ENCODE peak calls at places on chromosomes 13 and 19, in six cellular contexts. One of them, this sample, is unnamed.

GRCh38 chr13:40666905-40667621 is 622 bp upstream of the FOXO1 start:
- DNase-seq in NCI-H82: peak
- DNase-seq in memory B cell: peak
- DNase-seq in stimulated activated CD4-positive, alpha-beta T cell treated with anti-CD3 and anti-CD28 coated beads, Interleukin-1b, Interleukin-23, amount 100 ng/mL, for 24 hours: no peak
- DNase-seq in NCI-H2029: no peak
- DNase-seq in astrocyte of the spinal cord: no peak
- DNase-seq in this sample: no peak

GRCh38 chr13:108003626-108004025 is 211.7 kb downstream of the LIG4 start:
- DNase-seq in memory B cell: no peak
- DNase-seq in NCI-H2029: peak
- DNase-seq in NCI-H82: no peak
- DNase-seq in astrocyte of the spinal cord: no peak
- DNase-seq in stimulated activated CD4-positive, alpha-beta T cell treated with anti-CD3 and anti-CD28 coated beads, Interleukin-1b, Interleukin-23, amount 100 ng/mL, for 24 hours: no peak
- DNase-seq in this sample: no peak

GRCh38 chr13:18949489-18949761 is 232.2 kb downstream of the TUBA3C start:
- DNase-seq in memory B cell: no peak
- DNase-seq in NCI-H82: no peak
- DNase-seq in NCI-H2029: no peak
- DNase-seq in astrocyte of the spinal cord: no peak
- DNase-seq in stimulated activated CD4-positive, alpha-beta T cell treated with anti-CD3 and anti-CD28 coated beads, Interleukin-1b, Interleukin-23, amount 100 ng/mL, for 24 hours: no peak
- DNase-seq in this sample: no peak

GRCh38 chr13:46556380-46556779 is 3.4 kb downstream of the LRCH1 start:
- DNase-seq in NCI-H2029: no peak
- DNase-seq in astrocyte of the spinal cord: no peak
- DNase-seq in NCI-H82: peak
- DNase-seq in memory B cell: no peak
- DNase-seq in stimulated activated CD4-positive, alpha-beta T cell treated with anti-CD3 and anti-CD28 coated beads, Interleukin-1b, Interleukin-23, amount 100 ng/mL, for 24 hours: no peak
- DNase-seq in this sample: no peak

GRCh38 chr19:5035817-5036732 is 67.2 kb downstream of the KDM4B start:
- DNase-seq in memory B cell: no peak
- DNase-seq in NCI-H82: no peak
- DNase-seq in astrocyte of the spinal cord: no peak
- DNase-seq in NCI-H2029: no peak
- DNase-seq in stimulated activated CD4-positive, alpha-beta T cell treated with anti-CD3 and anti-CD28 coated beads, Interleukin-1b, Interleukin-23, amount 100 ng/mL, for 24 hours: no peak
- DNase-seq in this sample: no peak

GRCh38 chr19:29660835-29661234 is 4.4 kb upstream of the PLEKHF1 start:
- DNase-seq in astrocyte of the spinal cord: no peak
- DNase-seq in stimulated activated CD4-positive, alpha-beta T cell treated with anti-CD3 and anti-CD28 coated beads, Interleukin-1b, Interleukin-23, amount 100 ng/mL, for 24 hours: no peak
- DNase-seq in memory B cell: no peak
- DNase-seq in NCI-H2029: no peak
- DNase-seq in NCI-H82: no peak
- DNase-seq in this sample: peak

GRCh38 chr19:39405930-39406655 is 554 bp upstream of the ZFP36 start:
- DNase-seq in memory B cell: peak
- DNase-seq in NCI-H2029: no peak
- DNase-seq in stimulated activated CD4-positive, alpha-beta T cell treated with anti-CD3 and anti-CD28 coated beads, Interleukin-1b, Interleukin-23, amount 100 ng/mL, for 24 hours: peak
- DNase-seq in NCI-H82: peak
- DNase-seq in astrocyte of the spinal cord: no peak
- DNase-seq in this sample: peak

GRCh38 chr19:13796301-13797057 is 1.2 kb downstream of the ZSWIM4 start:
- DNase-seq in memory B cell: no peak
- DNase-seq in stimulated activated CD4-positive, alpha-beta T cell treated with anti-CD3 and anti-CD28 coated beads, Interleukin-1b, Interleukin-23, amount 100 ng/mL, for 24 hours: no peak
- DNase-seq in astrocyte of the spinal cord: peak
- DNase-seq in NCI-H82: peak
- DNase-seq in NCI-H2029: no peak
- DNase-seq in this sample: no peak

GRCh38 chr19:2544576-2545415 is 68.9 kb downstream of the GADD45B start:
- DNase-seq in NCI-H2029: no peak
- DNase-seq in memory B cell: peak
- DNase-seq in astrocyte of the spinal cord: no peak
- DNase-seq in stimulated activated CD4-positive, alpha-beta T cell treated with anti-CD3 and anti-CD28 coated beads, Interleukin-1b, Interleukin-23, amount 100 ng/mL, for 24 hours: no peak
- DNase-seq in NCI-H82: no peak
- DNase-seq in this sample: no peak

GRCh38 chr19:42942187-42942789 is 5.3 kb upstream of the PSG7 start:
- DNase-seq in NCI-H2029: no peak
- DNase-seq in NCI-H82: peak
- DNase-seq in astrocyte of the spinal cord: peak
- DNase-seq in memory B cell: no peak
- DNase-seq in stimulated activated CD4-positive, alpha-beta T cell treated with anti-CD3 and anti-CD28 coated beads, Interleukin-1b, Interleukin-23, amount 100 ng/mL, for 24 hours: no peak
- DNase-seq in this sample: no peak

GRCh38 chr13:23750383-23751121 is 138.6 kb downstream of the MIPEP start:
- DNase-seq in NCI-H82: no peak
- DNase-seq in stimulated activated CD4-positive, alpha-beta T cell treated with anti-CD3 and anti-CD28 coated beads, Interleukin-1b, Interleukin-23, amount 100 ng/mL, for 24 hours: no peak
- DNase-seq in astrocyte of the spinal cord: peak
- DNase-seq in NCI-H2029: no peak
- DNase-seq in memory B cell: no peak
- DNase-seq in this sample: no peak

GRCh38 chr19:33724723-33725060 is 72.0 kb upstream of the KCTD15 start:
- DNase-seq in memory B cell: no peak
- DNase-seq in stimulated activated CD4-positive, alpha-beta T cell treated with anti-CD3 and anti-CD28 coated beads, Interleukin-1b, Interleukin-23, amount 100 ng/mL, for 24 hours: no peak
- DNase-seq in astrocyte of the spinal cord: no peak
- DNase-seq in NCI-H82: peak
- DNase-seq in NCI-H2029: no peak
- DNase-seq in this sample: no peak

GRCh38 chr13:81686877-81687276 is 1346.0 kb upstream of the SPRY2 start:
- DNase-seq in memory B cell: no peak
- DNase-seq in NCI-H82: peak
- DNase-seq in NCI-H2029: no peak
- DNase-seq in stimulated activated CD4-positive, alpha-beta T cell treated with anti-CD3 and anti-CD28 coated beads, Interleukin-1b, Interleukin-23, amount 100 ng/mL, for 24 hours: no peak
- DNase-seq in astrocyte of the spinal cord: peak
- DNase-seq in this sample: no peak

GRCh38 chr19:3178377-3178972 is at the start of gene S1PR4:
- DNase-seq in memory B cell: peak
- DNase-seq in NCI-H82: no peak
- DNase-seq in stimulated activated CD4-positive, alpha-beta T cell treated with anti-CD3 and anti-CD28 coated beads, Interleukin-1b, Interleukin-23, amount 100 ng/mL, for 24 hours: peak
- DNase-seq in astrocyte of the spinal cord: no peak
- DNase-seq in NCI-H2029: no peak
- DNase-seq in this sample: peak

GRCh38 chr13:44231786-44232516 is 141.7 kb upstream of the SERP2 start:
- DNase-seq in NCI-H82: no peak
- DNase-seq in astrocyte of the spinal cord: peak
- DNase-seq in NCI-H2029: peak
- DNase-seq in stimulated activated CD4-positive, alpha-beta T cell treated with anti-CD3 and anti-CD28 coated beads, Interleukin-1b, Interleukin-23, amount 100 ng/mL, for 24 hours: no peak
- DNase-seq in memory B cell: no peak
- DNase-seq in this sample: no peak

GRCh38 chr13:113514844-113515243 is 24.3 kb upstream of the DCUN1D2 start:
- DNase-seq in stimulated activated CD4-positive, alpha-beta T cell treated with anti-CD3 and anti-CD28 coated beads, Interleukin-1b, Interleukin-23, amount 100 ng/mL, for 24 hours: no peak
- DNase-seq in memory B cell: no peak
- DNase-seq in astrocyte of the spinal cord: no peak
- DNase-seq in NCI-H2029: no peak
- DNase-seq in NCI-H82: no peak
- DNase-seq in this sample: no peak

This sample was measured in activated naive CD8-positive, alpha-beta T cell treated with anti-CD3 and anti-CD28 coated beads, Interleukin-2, amount 50 U/mL, for 16 hours.